ENCODE peak calls at places on chromosomes 16 and 17, in seven cellular contexts. S is HFF-Myc; D is NCI-H2029 treated with DMSO at 0.1 percent for 48 hours; M is naive B cell; I is ovary; Y is activated effector memory CD4-positive, alpha-beta T cell treated with anti-CD3 and anti-CD28 coated beads, Interleukin-2, amount 50 U/mL, for 16 hours; Z is head of caudate nucleus. G is an unnamed sample.

GRCh38 chr16:84446596-84447392 is 57.7 kb downstream of the MEAK7 start:
- DNase-seq in S (no peak), D (no peak), M (no peak), I (no peak), Y (peak), Z (no peak), G (no peak)

GRCh38 chr17:7258731-7259554 is 3.3 kb downstream of the CLDN7 start:
- DNase-seq in S (no peak), D (no peak), M (no peak), I (no peak), Y (no peak), Z (no peak), G (no peak)

GRCh38 chr17:50765454-50766221 is 1.7 kb downstream of the ANKRD40CL start:
- DNase-seq in S (no peak), D (no peak), M (peak), I (no peak), Y (no peak), Z (no peak), G (no peak)

GRCh38 chr17:72491102-72491501 is 370.3 kb downstream of the SOX9 start:
- DNase-seq in S (no peak), D (no peak), M (no peak), I (no peak), Y (no peak), Z (no peak), G (no peak)

GRCh38 chr16:16015849-16016248 is 66.4 kb downstream of the ABCC1 start:
- DNase-seq in S (no peak), D (no peak), M (no peak), I (no peak), Y (no peak), Z (no peak), G (no peak)

GRCh38 chr17:80984749-80985148 is 6.9 kb upstream of the CHMP6 start:
- DNase-seq in S (peak), D (no peak), M (no peak), I (no peak), Y (no peak), Z (no peak), G (no peak)

GRCh38 chr17:77332034-77332971 is 191.5 kb downstream of the SEC14L1 start:
- DNase-seq in S (no peak), D (no peak), M (peak), I (no peak), Y (peak), Z (peak), G (no peak)

GRCh38 chr17:28573521-28573920 is 2.2 kb upstream of the PIGS start:
- DNase-seq in S (no peak), D (no peak), M (no peak), I (no peak), Y (peak), Z (no peak), G (no peak)

GRCh38 chr16:49918257-49918656 is 62.3 kb upstream of the ZNF423 start:
- DNase-seq in S (no peak), D (no peak), M (no peak), I (no peak), Y (no peak), Z (no peak), G (no peak)

GRCh38 chr17:8001976-8002645 is at the start of gene GUCY2D:
- DNase-seq in S (no peak), D (no peak), M (peak), I (no peak), Y (no peak), Z (no peak), G (no peak)

GRCh38 chr17:21019976-21020575 is 22.7 kb downstream of the USP22 start:
- DNase-seq in S (no peak), D (no peak), M (peak), I (no peak), Y (peak), Z (no peak), G (no peak)

GRCh38 chr16:6913535-6913934 is 419.1 kb upstream of the RBFOX1 start:
- DNase-seq in S (no peak), D (no peak), M (no peak), I (no peak), Y (no peak), Z (no peak), G (no peak)

GRCh38 chr16:3999479-3999868 is 116.8 kb downstream of the ADCY9 start:
- DNase-seq in S (peak), D (no peak), M (no peak), I (peak), Y (no peak), Z (peak), G (no peak)

GRCh38 chr16:87675111-87675510 is 72.8 kb downstream of the JPH3 start:
- DNase-seq in S (no peak), D (no peak), M (no peak), I (no peak), Y (no peak), Z (no peak), G (no peak)

GRCh38 chr17:75094871-75095399 is 7.2 kb downstream of the SLC16A5 start:
- DNase-seq in S (no peak), D (no peak), M (no peak), I (no peak), Y (no peak), Z (no peak), G (no peak)

GRCh38 chr17:37643829-37644228 is 583 bp upstream of the DDX52 start:
- DNase-seq in S (no peak), D (no peak), M (no peak), I (no peak), Y (no peak), Z (no peak), G (no peak)

GRCh38 chr17:77388384-77389306 is 247.9 kb downstream of the SEC14L1 start:
- DNase-seq in S (no peak), D (no peak), M (no peak), I (no peak), Y (no peak), Z (no peak), G (no peak)

GRCh38 chr17:42944211-42944610 is 20.0 kb downstream of the AARSD1 start:
- DNase-seq in S (no peak), D (no peak), M (no peak), I (no peak), Y (no peak), Z (no peak), G (no peak)

GRCh38 chr17:75152971-75153853 is 1.1 kb downstream of the JPT1 start:
- DNase-seq in S (no peak), D (peak), M (no peak), I (no peak), Y (peak), Z (peak), G (no peak)

GRCh38 chr16:65655802-65656201 is 533.9 kb upstream of the CDH11 start:
- DNase-seq in S (no peak), D (no peak), M (no peak), I (no peak), Y (no peak), Z (no peak), G (no peak)

GRCh38 chr16:67865318-67865717 is 7.5 kb upstream of the EDC4 start:
- DNase-seq in S (no peak), D (no peak), M (no peak), I (no peak), Y (no peak), Z (no peak), G (no peak)

GRCh38 chr17:40854175-40854814 is 12.7 kb downstream of the KRT12 start:
- DNase-seq in S (peak), D (no peak), M (no peak), I (no peak), Y (no peak), Z (no peak), G (no peak)

GRCh38 chr17:28188841-28189263 is 130.1 kb upstream of the TMEM97 start:
- DNase-seq in S (peak), D (no peak), M (no peak), I (no peak), Y (no peak), Z (no peak), G (no peak)

GRCh38 chr17:47368262-47368661 is 44.5 kb downstream of the EFCAB13 start:
- DNase-seq in S (no peak), D (peak), M (no peak), I (no peak), Y (no peak), Z (no peak), G (no peak)

GRCh38 chr17:63826468-63827001 is 696 bp upstream of the PSMC5 start:
- DNase-seq in S (no peak), D (no peak), M (peak), I (no peak), Y (no peak), Z (no peak), G (no peak)

GRCh38 chr16:73107371-73107770 is 59.4 kb upstream of the ZFHX3 start:
- DNase-seq in S (no peak), D (no peak), M (no peak), I (no peak), Y (no peak), Z (peak), G (no peak)

GRCh38 chr16:54397190-54397835 is 110.7 kb upstream of the IRX3 start:
- DNase-seq in S (no peak), D (no peak), M (no peak), I (no peak), Y (no peak), Z (no peak), G (no peak)

GRCh38 chr17:75105269-75106080 is 4.3 kb upstream of the ARMC7 start:
- DNase-seq in S (no peak), D (no peak), M (no peak), I (no peak), Y (no peak), Z (no peak), G (no peak)

GRCh38 chr17:34998205-34998604 is 17.9 kb downstream of the LIG3 start:
- DNase-seq in S (no peak), D (no peak), M (peak), I (no peak), Y (peak), Z (peak), G (peak)

GRCh38 chr17:2059125-2059836 is 4.4 kb downstream of the HIC1 start:
- DNase-seq in S (no peak), D (no peak), M (peak), I (peak), Y (no peak), Z (no peak), G (no peak)

GRCh38 chr16:88948781-88949490 is 28.1 kb downstream of the CBFA2T3 start:
- DNase-seq in S (no peak), D (no peak), M (no peak), I (no peak), Y (no peak), Z (no peak), G (no peak)

GRCh38 chr17:29617481-29618271 is 5.0 kb downstream of the CORO6 start:
- DNase-seq in S (no peak), D (peak), M (peak), I (no peak), Y (peak), Z (peak), G (peak)

GRCh38 chr17:888998-889401 is 90.6 kb downstream of the NXN start:
- DNase-seq in S (no peak), D (no peak), M (no peak), I (no peak), Y (no peak), Z (no peak), G (no peak)

GRCh38 chr16:24737391-24737871 is 8.0 kb downstream of the TNRC6A start:
- DNase-seq in S (no peak), D (no peak), M (no peak), I (no peak), Y (no peak), Z (no peak), G (no peak)

GRCh38 chr16:57638381-57638780 is 10.0 kb downstream of the ADGRG1 start:
- DNase-seq in S (no peak), D (no peak), M (no peak), I (no peak), Y (no peak), Z (no peak), G (no peak)

GRCh38 chr16:49471038-49471727 is 97.6 kb downstream of the C16orf78 start:
- DNase-seq in S (no peak), D (no peak), M (no peak), I (no peak), Y (peak), Z (no peak), G (no peak)

GRCh38 chr17:15469260-15469659 is 1.8 kb upstream of the CDRT4 start:
- DNase-seq in S (no peak), D (no peak), M (no peak), I (no peak), Y (no peak), Z (no peak), G (no peak)

GRCh38 chr17:77724876-77725615 is 233.5 kb upstream of the TNRC6C start:
- DNase-seq in S (no peak), D (peak), M (no peak), I (no peak), Y (peak), Z (peak), G (no peak)

GRCh38 chr17:49021095-49021767 is 24.0 kb downstream of the IGF2BP1 start:
- DNase-seq in S (no peak), D (no peak), M (no peak), I (no peak), Y (no peak), Z (no peak), G (no peak)